ENCODE peak calls at places on chromosomes 1 and 21, in five cellular contexts. T, A, V, S and C are unnamed samples.

GRCh38 chr1:155884028-155884950 is 24.9 kb downstream of the SYT11 start:
- DNase-seq in A (no peak), V (no peak), T (peak; percentile 37), S (no peak), C (no peak)

GRCh38 chr1:115768549-115768948 is at the start of gene CASQ2:
- DNase-seq in V (no peak), T (no peak), A (no peak), S (no peak), C (no peak)

GRCh38 chr1:176198413-176198812 is 8.7 kb downstream of the COP1 start:
- DNase-seq in T (no peak), A (no peak), V (no peak), S (no peak), C (no peak)

GRCh38 chr1:243943671-243944428 is 93.8 kb upstream of the AKT3 start:
- DNase-seq in V (no peak), T (no peak), S (no peak), A (no peak), C (no peak)

GRCh38 chr1:118247593-118247992 is 62.6 kb upstream of the SPAG17 start:
- DNase-seq in S (no peak), T (peak; percentile 33), V (peak; percentile 51), A (peak; percentile 46), C (peak; percentile 35)

GRCh38 chr1:48692235-48692634 is 84.5 kb downstream of the BEND5 start:
- DNase-seq in S (no peak), A (no peak), V (no peak), T (no peak), C (no peak)

GRCh38 chr1:27298632-27299384 is 23.2 kb upstream of the TMEM222 start:
- DNase-seq in T (no peak), A (no peak), S (no peak), V (no peak), C (no peak)

GRCh38 chr21:32916522-32917099 is 109.1 kb upstream of the OLIG2 start:
- DNase-seq in T (no peak), A (peak; percentile 44), S (no peak), V (no peak), C (no peak)